ENCODE peak calls at places on chromosome 18, in five cellular contexts. M is SK-N-SH, W is spleen, H is stomach, V is transverse colon. S is an unnamed sample.

GRCh38 chr18:78241535-78242306 is 737.9 kb upstream of the SALL3 start:
- DNase-seq in V (no peak), M (no peak), W (no peak), H (no peak), S (no peak)

GRCh38 chr18:39463986-39464385 is 1898.4 kb upstream of the CELF4 start:
- DNase-seq in W (no peak), M (peak; percentile 34), V (no peak), H (no peak), S (no peak)

GRCh38 chr18:31252522-31252921 is 65.4 kb upstream of the DSG1 start:
- DNase-seq in W (no peak), V (no peak), M (no peak), H (no peak), S (no peak)

GRCh38 chr18:36688020-36688965 is 140.5 kb downstream of the TPGS2 start:
- DNase-seq in W (no peak), V (peak; percentile 66), M (peak; percentile 70), H (peak; percentile 65), S (peak; percentile 78)

GRCh38 chr18:10519999-10520935 is 5.6 kb upstream of the NAPG start:
- DNase-seq in W (peak; percentile 89), V (peak; percentile 84), H (peak; percentile 89), M (peak; percentile 73), S (peak; percentile 89)

GRCh38 chr18:3411854-3412268 is 38.1 kb upstream of the TGIF1 start:
- DNase-seq in M (no peak), W (peak; percentile 78), H (peak; percentile 66), V (peak; percentile 49), S (no peak)

GRCh38 chr18:34647251-34647650 is 62.8 kb upstream of the DTNA start:
- DNase-seq in M (no peak), H (no peak), W (no peak), V (no peak), S (peak; percentile 2)

GRCh38 chr18:68147728-68148127 is 567.2 kb downstream of the TMX3 start:
- DNase-seq in V (no peak), W (no peak), M (no peak), H (no peak), S (no peak)

GRCh38 chr18:48227206-48227605 is 182.0 kb downstream of the ZBTB7C start:
- DNase-seq in W (no peak), H (no peak), V (no peak), M (no peak), S (no peak)

GRCh38 chr18:63182861-63183260 is 136.7 kb downstream of the BCL2 start:
- DNase-seq in M (no peak), H (no peak), W (peak; percentile 58), V (no peak), S (no peak)

GRCh38 chr18:45962461-45962860 is 4.7 kb downstream of the EPG5 start:
- DNase-seq in V (no peak), W (no peak), H (no peak), M (no peak), S (no peak)

GRCh38 chr18:12659904-12660605 is 2.1 kb upstream of the SPIRE1 start:
- DNase-seq in W (no peak), V (peak; percentile 41), M (peak; percentile 69), H (peak; percentile 35), S (peak; percentile 61)

GRCh38 chr18:67417864-67418523 is 98.5 kb downstream of the DSEL start:
- DNase-seq in M (no peak), H (no peak), V (no peak), W (no peak), S (no peak)

GRCh38 chr18:25467226-25468065 is 115.5 kb upstream of the ZNF521 start:
- DNase-seq in M (no peak), V (no peak), W (peak; percentile 75), H (no peak), S (no peak)

GRCh38 chr18:26405190-26405781 is 143.1 kb downstream of the KCTD1 start:
- DNase-seq in V (peak; percentile 15), M (peak; percentile 62), H (peak; percentile 48), W (no peak), S (no peak)

GRCh38 chr18:45755936-45756335 is 32.0 kb downstream of the SLC14A1 start:
- DNase-seq in H (peak; percentile 29), M (no peak), V (no peak), W (no peak), S (no peak)

GRCh38 chr18:46155652-46156051 is 51.5 kb downstream of the HAUS1 start:
- DNase-seq in V (no peak), W (no peak), H (no peak), M (no peak), S (no peak)

GRCh38 chr18:48345596-48345995 is 63.6 kb downstream of the ZBTB7C start:
- DNase-seq in H (peak; percentile 51), M (no peak), V (peak; percentile 48), W (peak; percentile 58), S (no peak)

GRCh38 chr18:14577971-14578370 is 34.6 kb upstream of the POTEC start:
- DNase-seq in V (no peak), H (no peak), M (no peak), W (no peak), S (no peak)

GRCh38 chr18:73245345-73245744 is 377.6 kb upstream of the NETO1 start:
- DNase-seq in H (no peak), V (no peak), M (no peak), W (no peak), S (no peak)

GRCh38 chr18:25042641-25043051 is 309.3 kb downstream of the ZNF521 start:
- DNase-seq in V (no peak), M (peak; percentile 18), H (no peak), W (no peak), S (no peak)

GRCh38 chr18:13629841-13630747 is 96.3 kb downstream of the FAM210A start:
- DNase-seq in W (no peak), M (peak; percentile 91), V (peak; percentile 49), H (no peak), S (peak; percentile 74)

GRCh38 chr18:2134364-2134763 is 436.9 kb downstream of the METTL4 start:
- DNase-seq in H (no peak), W (no peak), M (no peak), V (no peak), S (no peak)

GRCh38 chr18:22604390-22604985 is 186.8 kb upstream of the CTAGE1 start:
- DNase-seq in V (no peak), H (peak; percentile 59), M (no peak), W (no peak), S (no peak)

GRCh38 chr18:12476955-12477354 is 69.2 kb downstream of the PRELID3A start:
- DNase-seq in W (no peak), M (no peak), H (no peak), V (no peak), S (no peak)

GRCh38 chr18:39523281-39523680 is 1957.7 kb upstream of the CELF4 start:
- DNase-seq in M (no peak), H (no peak), W (no peak), V (no peak), S (no peak)

GRCh38 chr18:36672437-36673344 is 156.1 kb downstream of the TPGS2 start:
- DNase-seq in W (no peak), H (no peak), V (peak; percentile 28), M (no peak), S (no peak)

GRCh38 chr18:23652232-23652631 is 10.5 kb downstream of the ANKRD29 start:
- DNase-seq in H (no peak), M (no peak), W (no peak), V (no peak), S (no peak)

GRCh38 chr18:23648456-23648855 is 14.3 kb downstream of the ANKRD29 start:
- DNase-seq in H (no peak), M (no peak), W (no peak), V (no peak), S (no peak)

GRCh38 chr18:23648930-23649622 is 13.6 kb downstream of the ANKRD29 start:
- DNase-seq in M (no peak), V (no peak), W (no peak), H (no peak), S (no peak)

GRCh38 chr18:23646282-23646681 is 16.4 kb downstream of the ANKRD29 start:
- DNase-seq in M (no peak), V (no peak), W (no peak), H (no peak), S (no peak)

GRCh38 chr18:23650963-23651927 is 11.5 kb downstream of the ANKRD29 start:
- DNase-seq in H (no peak), M (peak; percentile 55), W (no peak), V (no peak), S (no peak)
- TF ChIP-seq POLR2AphosphoS5 in H (no peak), M (peak; percentile 52), W (no peak), V (no peak), S (no peak)

GRCh38 chr18:80136679-80137078 is 27.6 kb downstream of the ADNP2 start:
- DNase-seq in W (no peak), M (peak; percentile 28), V (no peak), H (no peak), S (no peak)

GRCh38 chr18:80137137-80137536 is 28.1 kb downstream of the ADNP2 start:
- DNase-seq in W (no peak), H (no peak), V (no peak), M (no peak), S (no peak)

GRCh38 chr18:80137976-80138375 is 28.9 kb downstream of the ADNP2 start:
- DNase-seq in M (no peak), H (no peak), W (no peak), V (no peak), S (no peak)

GRCh38 chr18:80143876-80144275 is 34.8 kb downstream of the ADNP2 start:
- DNase-seq in M (no peak), V (no peak), W (no peak), H (no peak), S (no peak)

GRCh38 chr18:80140455-80140985 is 31.5 kb downstream of the ADNP2 start:
- DNase-seq in H (no peak), V (no peak), M (no peak), W (no peak), S (no peak)
- TF ChIP-seq POLR2AphosphoS5 in H (no peak), V (no peak), M (no peak), W (no peak), S (no peak)

GRCh38 chr18:51153659-51154371 is 43.7 kb downstream of the MEX3C start:
- DNase-seq in H (no peak), W (peak; percentile 91), M (peak; percentile 35), V (peak; percentile 79), S (no peak)

GRCh38 chr18:51154664-51155063 is 42.8 kb downstream of the MEX3C start:
- DNase-seq in V (no peak), M (no peak), W (no peak), H (no peak), S (no peak)

GRCh38 chr18:51160646-51161045 is 36.8 kb downstream of the MEX3C start:
- DNase-seq in H (no peak), W (no peak), V (no peak), M (no peak), S (no peak)

GRCh38 chr18:51151568-51152511 is 45.6 kb downstream of the MEX3C start:
- DNase-seq in V (peak; percentile 66), W (peak; percentile 91), H (peak; percentile 35), M (no peak), S (no peak)

DNA sequence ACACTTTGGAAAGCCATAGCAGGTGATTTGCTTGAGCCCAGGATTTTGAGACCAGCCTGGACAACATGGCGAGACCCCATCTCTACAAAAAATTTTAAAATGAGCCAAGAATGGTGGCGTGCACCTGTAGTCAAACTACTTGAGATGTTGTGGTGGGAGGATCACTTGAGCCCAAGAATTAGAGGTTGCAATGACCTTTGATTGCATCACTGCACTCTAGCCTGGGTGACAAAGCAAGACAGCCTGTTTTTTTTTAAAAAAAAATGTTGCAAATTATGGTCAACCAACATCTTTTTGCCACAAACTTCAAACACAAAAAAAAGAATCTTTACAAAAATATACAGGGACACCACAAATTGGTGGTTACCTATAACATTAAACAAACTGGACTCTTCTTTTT is 40.3 kb downstream of the MEX3C start:
- DNase-seq in V (no peak), W (no peak), H (no peak), M (no peak), S (no peak)
- TF ChIP-seq POLR2AphosphoS5 in V (no peak), W (no peak), H (no peak), M (no peak), S (no peak)

GRCh38 chr18:49685231-49685942 is 123.5 kb downstream of the LIPG start:
- DNase-seq in M (no peak), V (no peak), H (no peak), W (no peak), S (no peak)
- TF ChIP-seq POLR2AphosphoS5 in M (no peak), V (no peak), H (no peak), W (no peak), S (no peak)